ENCODE peak calls at places on chromosome 1, in six cellular contexts. S is body of pancreas, L is esophagus muscularis mucosa, K is sigmoid colon, P is stomach, M is GM12892. A is an unnamed sample.

GRCh38 chr1:38474738-38475623 is 384.6 kb downstream of the RRAGC start:
- DNase-seq in S (no peak), L (no peak), K (no peak), P (no peak), M (peak; percentile 50), A (no peak)

GRCh38 chr1:2108213-2108876 is 58.1 kb downstream of the PRKCZ start:
- DNase-seq in S (no peak), L (no peak), K (no peak), P (no peak), M (no peak), A (peak; percentile 18)

GRCh38 chr1:3473381-3473844 is 18.9 kb downstream of the ARHGEF16 start:
- DNase-seq in S (no peak), L (no peak), K (no peak), P (no peak), M (no peak), A (no peak)

GRCh38 chr1:54107131-54107530 is 45.7 kb downstream of the CDCP2 start:
- DNase-seq in S (no peak), L (no peak), K (no peak), P (no peak), M (no peak), A (no peak)

GRCh38 chr1:176252191-176252590 is 45.1 kb upstream of the COP1 start:
- DNase-seq in S (no peak), L (no peak), K (no peak), P (no peak), M (no peak), A (no peak)

GRCh38 chr1:32464191-32464715 is 619 bp upstream of the ZBTB8B start:
- DNase-seq in S (no peak), L (no peak), K (no peak), P (no peak), M (no peak), A (no peak)

GRCh38 chr1:205348559-205349477 is 7.9 kb downstream of the KLHDC8A start:
- DNase-seq in S (no peak), L (no peak), K (no peak), P (no peak), M (no peak), A (no peak)

GRCh38 chr1:40421348-40421693 is 29.0 kb upstream of the ZFP69B start:
- DNase-seq in S (no peak), L (no peak), K (no peak), P (no peak), M (no peak), A (no peak)

GRCh38 chr1:167593860-167594259 is 36.2 kb upstream of the RCSD1 start:
- DNase-seq in S (no peak), L (no peak), K (no peak), P (no peak), M (no peak), A (no peak)

GRCh38 chr1:212712451-212713303 is 13.0 kb upstream of the BATF3 start:
- DNase-seq in S (no peak), L (peak; percentile 21), K (no peak), P (no peak), M (no peak), A (no peak)

GRCh38 chr1:3135746-3136455 is 66.9 kb downstream of the PRDM16 start:
- DNase-seq in S (no peak), L (no peak), K (no peak), P (peak; percentile 60), M (no peak), A (no peak)

GRCh38 chr1:92755541-92756351 is 29.2 kb downstream of the EVI5 start:
- DNase-seq in S (no peak), L (no peak), K (peak; percentile 67), P (no peak), M (no peak), A (no peak)

GRCh38 chr1:2314803-2315710 is 76.3 kb downstream of the MORN1 start:
- DNase-seq in S (peak; percentile 53), L (no peak), K (peak; percentile 88), P (peak; percentile 37), M (peak; percentile 96), A (peak; percentile 16)

GRCh38 chr1:31699341-31699891 is 4.4 kb downstream of the COL16A1 start:
- DNase-seq in S (no peak), L (no peak), K (no peak), P (no peak), M (no peak), A (no peak)

DNA sequence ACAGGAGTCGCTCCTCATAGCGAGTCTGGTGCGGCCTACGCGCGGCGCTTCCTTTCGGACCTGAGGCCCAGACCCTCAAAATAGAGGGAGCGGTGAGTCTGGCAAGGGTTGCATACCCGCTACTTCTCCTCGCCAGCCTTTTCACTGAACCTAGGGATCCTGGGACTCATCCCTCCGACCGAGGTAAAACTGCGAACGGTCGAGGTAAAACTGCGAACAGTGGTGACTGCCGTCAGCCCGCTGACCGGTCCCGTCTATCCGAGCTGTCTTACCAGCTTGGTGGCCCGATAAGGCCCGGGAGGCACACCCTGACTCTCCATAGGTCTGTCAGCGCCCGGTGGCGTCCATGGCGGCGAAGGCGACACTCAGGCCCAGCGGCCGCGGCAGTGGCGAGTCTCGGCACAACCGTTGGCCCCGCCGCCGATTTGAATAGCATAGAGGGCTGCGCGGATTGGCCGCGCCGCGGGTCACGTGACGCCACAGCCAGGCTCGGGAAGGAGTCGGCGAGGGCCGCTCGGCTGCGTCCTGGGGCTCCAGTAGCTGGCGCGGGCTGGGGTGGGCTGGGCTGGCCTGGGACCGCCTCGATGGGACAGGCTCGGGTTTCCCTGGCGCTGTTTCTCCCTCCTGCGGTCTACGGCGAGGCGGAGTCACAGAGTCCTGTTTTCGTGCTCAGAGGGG is at the start of gene DEPDC1:
- DNase-seq in S (peak; percentile 92), L (peak; percentile 97), K (peak; percentile 97), P (peak; percentile 94), M (peak; percentile 75), A (peak; percentile 95)
- TF ChIP-seq POLR2A in S (no peak), L (no peak), K (no peak), P (no peak), M (peak; percentile 61), A (peak; percentile 85)

GRCh38 chr1:169103443-169103842 is 3.0 kb upstream of the ATP1B1 start:
- DNase-seq in S (peak; percentile 84), L (no peak), K (no peak), P (peak; percentile 80), M (no peak), A (no peak)

GRCh38 chr1:169106921-169107672 is 607 bp downstream of the ATP1B1 start:
- DNase-seq in S (peak; percentile 23), L (no peak), K (no peak), P (no peak), M (no peak), A (peak; percentile 61)

GRCh38 chr1:169106095-169106920 is at the start of gene ATP1B1:
- DNase-seq in S (peak; percentile 90), L (no peak), K (peak; percentile 94), P (peak; percentile 94), M (peak; percentile 93), A (peak; percentile 91)

GRCh38 chr1:169105087-169105433 is 1.4 kb upstream of the ATP1B1 start:
- DNase-seq in S (no peak), L (no peak), K (no peak), P (no peak), M (no peak), A (no peak)

GRCh38 chr1:169105434-169106094 is 926 bp upstream of the ATP1B1 start:
- DNase-seq in S (peak; percentile 91), L (no peak), K (peak; percentile 87), P (peak; percentile 96), M (peak; percentile 36), A (peak; percentile 66)
- TF ChIP-seq POLR2A in S (no peak), L (no peak), K (no peak), P (no peak), M (no peak), A (no peak)

GRCh38 chr1:173863224-173864151 is 4.3 kb downstream of the GAS5 start:
- DNase-seq in S (no peak), L (no peak), K (no peak), P (no peak), M (no peak), A (peak; percentile 32)
- TF ChIP-seq POLR2A in S (no peak), L (no peak), K (no peak), P (no peak), M (peak; percentile 67), A (no peak)

GRCh38 chr1:18943162-18943561 is 13.3 kb downstream of the IFFO2 start:
- DNase-seq in S (no peak), L (no peak), K (no peak), P (no peak), M (no peak), A (no peak)

GRCh38 chr1:18940303-18941020 is 16.0 kb downstream of the IFFO2 start:
- DNase-seq in S (no peak), L (no peak), K (no peak), P (no peak), M (no peak), A (no peak)

GRCh38 chr1:18939398-18940302 is 16.8 kb downstream of the IFFO2 start:
- DNase-seq in S (no peak), L (no peak), K (no peak), P (no peak), M (no peak), A (no peak)

GRCh38 chr1:18942340-18942739 is 14.1 kb downstream of the IFFO2 start:
- DNase-seq in S (no peak), L (no peak), K (no peak), P (no peak), M (no peak), A (no peak)

GRCh38 chr1:18941221-18942141 is 15.0 kb downstream of the IFFO2 start:
- DNase-seq in S (peak; percentile 59), L (no peak), K (no peak), P (no peak), M (no peak), A (no peak)
- TF ChIP-seq POLR2A in S (peak; percentile 24), L (no peak), K (no peak), P (no peak), M (no peak), A (no peak)

GRCh38 chr1:161220002-161220401 is 3.4 kb downstream of the APOA2 start:
- DNase-seq in S (no peak), L (no peak), K (peak; percentile 21), P (no peak), M (no peak), A (no peak)

GRCh38 chr1:161216945-161217712 is 2.0 kb downstream of the FCER1G start:
- DNase-seq in S (no peak), L (no peak), K (peak; percentile 66), P (no peak), M (no peak), A (no peak)

GRCh38 chr1:161217831-161218230 is 2.7 kb downstream of the FCER1G start:
- DNase-seq in S (no peak), L (no peak), K (peak; percentile 54), P (no peak), M (no peak), A (no peak)

GRCh38 chr1:161219078-161219892 is 4.1 kb downstream of the APOA2 start:
- DNase-seq in S (no peak), L (no peak), K (no peak), P (no peak), M (no peak), A (no peak)

GRCh38 chr1:161218301-161219077 is 3.4 kb downstream of the FCER1G start:
- DNase-seq in S (no peak), L (no peak), K (peak; percentile 39), P (no peak), M (no peak), A (no peak)
- TF ChIP-seq POLR2A in S (no peak), L (no peak), K (no peak), P (no peak), M (no peak), A (no peak)

GRCh38 chr1:7379445-7379971 is 391.6 kb upstream of the VAMP3 start:
- DNase-seq in S (no peak), L (peak; percentile 50), K (peak; percentile 88), P (peak; percentile 19), M (no peak), A (no peak)
- TF ChIP-seq POLR2A in S (no peak), L (no peak), K (no peak), P (no peak), M (no peak), A (no peak)

GRCh38 chr1:35477870-35478269 is 79.3 kb downstream of the KIAA0319L start:
- DNase-seq in S (no peak), L (no peak), K (no peak), P (no peak), M (no peak), A (no peak)
- TF ChIP-seq POLR2A in S (no peak), L (no peak), K (no peak), P (no peak), M (no peak), A (no peak)

A was measured in erythroblast.